ENCODE peak calls at places on chromosomes 12 and 14, in seven cellular contexts. One of them, this sample, is unnamed.

GRCh38 chr12:116360579-116361403 is 83.3 kb upstream of the MED13L start:
- DNase-seq in left ventricle myocardium inferior: no peak
- DNase-seq in choroid plexus epithelial cell: no peak
- DNase-seq in spleen: peak
- DNase-seq in tibial artery: no peak
- DNase-seq in body of pancreas: no peak
- DNase-seq in GM12864: no peak
- DNase-seq in this sample: no peak

GRCh38 chr12:93894391-93895095 is 217.4 kb downstream of the CRADD start:
- DNase-seq in left ventricle myocardium inferior: peak
- DNase-seq in choroid plexus epithelial cell: peak
- DNase-seq in spleen: peak
- DNase-seq in tibial artery: peak
- DNase-seq in body of pancreas: peak
- DNase-seq in GM12864: no peak
- DNase-seq in this sample: no peak

GRCh38 chr12:64691227-64691792 is 67.9 kb downstream of the GNS start:
- DNase-seq in left ventricle myocardium inferior: no peak
- DNase-seq in choroid plexus epithelial cell: no peak
- DNase-seq in spleen: no peak
- DNase-seq in tibial artery: peak
- DNase-seq in body of pancreas: no peak
- DNase-seq in GM12864: no peak
- DNase-seq in this sample: no peak

GRCh38 chr12:56007892-56008471 is 10.9 kb downstream of the SUOX start:
- DNase-seq in left ventricle myocardium inferior: no peak
- DNase-seq in choroid plexus epithelial cell: peak
- DNase-seq in spleen: no peak
- DNase-seq in tibial artery: peak
- DNase-seq in body of pancreas: no peak
- DNase-seq in GM12864: no peak
- DNase-seq in this sample: no peak

GRCh38 chr12:43812926-43813325 is 6.8 kb upstream of the TWF1 start:
- DNase-seq in left ventricle myocardium inferior: no peak
- DNase-seq in choroid plexus epithelial cell: no peak
- DNase-seq in spleen: no peak
- DNase-seq in tibial artery: no peak
- DNase-seq in body of pancreas: no peak
- DNase-seq in GM12864: no peak
- DNase-seq in this sample: no peak

GRCh38 chr12:70849265-70849960 is 71.1 kb downstream of the PTPRR start:
- DNase-seq in left ventricle myocardium inferior: no peak
- DNase-seq in choroid plexus epithelial cell: peak
- DNase-seq in spleen: no peak
- DNase-seq in tibial artery: no peak
- DNase-seq in body of pancreas: no peak
- DNase-seq in GM12864: no peak
- DNase-seq in this sample: no peak

GRCh38 chr14:53979141-53979673 is 22.6 kb upstream of the BMP4 start:
- DNase-seq in left ventricle myocardium inferior: no peak
- DNase-seq in choroid plexus epithelial cell: no peak
- DNase-seq in spleen: no peak
- DNase-seq in tibial artery: no peak
- DNase-seq in body of pancreas: no peak
- DNase-seq in GM12864: no peak
- DNase-seq in this sample: no peak

GRCh38 chr12:22163594-22163993 is 117.6 kb downstream of the CMAS start:
- DNase-seq in left ventricle myocardium inferior: no peak
- DNase-seq in choroid plexus epithelial cell: no peak
- DNase-seq in spleen: no peak
- DNase-seq in tibial artery: no peak
- DNase-seq in body of pancreas: no peak
- DNase-seq in GM12864: no peak
- DNase-seq in this sample: no peak

GRCh38 chr12:110249105-110249504 is 31.9 kb upstream of the ATP2A2 start:
- DNase-seq in left ventricle myocardium inferior: no peak
- DNase-seq in choroid plexus epithelial cell: no peak
- DNase-seq in spleen: no peak
- DNase-seq in tibial artery: no peak
- DNase-seq in body of pancreas: no peak
- DNase-seq in GM12864: no peak
- DNase-seq in this sample: no peak

GRCh38 chr14:96478119-96478518 is 24.1 kb upstream of the PAPOLA start:
- DNase-seq in left ventricle myocardium inferior: no peak
- DNase-seq in choroid plexus epithelial cell: no peak
- DNase-seq in spleen: no peak
- DNase-seq in tibial artery: no peak
- DNase-seq in body of pancreas: no peak
- DNase-seq in GM12864: no peak
- DNase-seq in this sample: no peak

GRCh38 chr12:54526800-54527630 is 22.4 kb upstream of the PDE1B start:
- DNase-seq in left ventricle myocardium inferior: peak
- DNase-seq in choroid plexus epithelial cell: peak
- DNase-seq in spleen: no peak
- DNase-seq in tibial artery: no peak
- DNase-seq in body of pancreas: no peak
- DNase-seq in GM12864: no peak
- DNase-seq in this sample: no peak

GRCh38 chr12:131843527-131843926 is 15.3 kb downstream of the MMP17 start:
- DNase-seq in left ventricle myocardium inferior: no peak
- DNase-seq in choroid plexus epithelial cell: no peak
- DNase-seq in spleen: no peak
- DNase-seq in tibial artery: no peak
- DNase-seq in body of pancreas: no peak
- DNase-seq in GM12864: no peak
- DNase-seq in this sample: no peak

GRCh38 chr12:49662998-49663843 is 39.9 kb downstream of the PRPF40B start:
- DNase-seq in left ventricle myocardium inferior: peak
- DNase-seq in choroid plexus epithelial cell: peak
- DNase-seq in spleen: peak
- DNase-seq in tibial artery: peak
- DNase-seq in body of pancreas: peak
- DNase-seq in GM12864: peak
- DNase-seq in this sample: no peak

GRCh38 chr12:120584343-120585149 is 3.3 kb upstream of the POP5 start:
- DNase-seq in left ventricle myocardium inferior: peak
- DNase-seq in choroid plexus epithelial cell: no peak
- DNase-seq in spleen: peak
- DNase-seq in tibial artery: peak
- DNase-seq in body of pancreas: peak
- DNase-seq in GM12864: no peak
- DNase-seq in this sample: no peak

GRCh38 chr12:143964-144649 is 69.8 kb downstream of the SLC6A12 start:
- DNase-seq in left ventricle myocardium inferior: no peak
- DNase-seq in choroid plexus epithelial cell: no peak
- DNase-seq in spleen: no peak
- DNase-seq in tibial artery: no peak
- DNase-seq in body of pancreas: no peak
- DNase-seq in GM12864: no peak
- DNase-seq in this sample: no peak

GRCh38 chr14:83196235-83196634 is 1662.6 kb upstream of the SEL1L start:
- DNase-seq in left ventricle myocardium inferior: no peak
- DNase-seq in choroid plexus epithelial cell: peak
- DNase-seq in spleen: no peak
- DNase-seq in tibial artery: no peak
- DNase-seq in body of pancreas: no peak
- DNase-seq in GM12864: no peak
- DNase-seq in this sample: no peak

GRCh38 chr14:104968541-104969401 is 9.4 kb downstream of the AHNAK2 start:
- DNase-seq in left ventricle myocardium inferior: no peak
- DNase-seq in choroid plexus epithelial cell: peak
- DNase-seq in spleen: peak
- DNase-seq in tibial artery: peak
- DNase-seq in body of pancreas: no peak
- DNase-seq in GM12864: no peak
- DNase-seq in this sample: no peak

GRCh38 chr14:61250063-61250462 is 31.1 kb downstream of the TMEM30B start:
- DNase-seq in left ventricle myocardium inferior: no peak
- DNase-seq in choroid plexus epithelial cell: no peak
- DNase-seq in spleen: no peak
- DNase-seq in tibial artery: no peak
- DNase-seq in body of pancreas: no peak
- DNase-seq in GM12864: no peak
- DNase-seq in this sample: no peak

GRCh38 chr12:64639466-64639865 is 29.2 kb downstream of the RASSF3 start:
- DNase-seq in left ventricle myocardium inferior: no peak
- DNase-seq in choroid plexus epithelial cell: no peak
- DNase-seq in spleen: no peak
- DNase-seq in tibial artery: no peak
- DNase-seq in body of pancreas: no peak
- DNase-seq in GM12864: no peak
- DNase-seq in this sample: no peak

GRCh38 chr12:53172352-53172751 is 8.2 kb upstream of the ZNF740 start:
- DNase-seq in left ventricle myocardium inferior: no peak
- DNase-seq in choroid plexus epithelial cell: peak
- DNase-seq in spleen: no peak
- DNase-seq in tibial artery: no peak
- DNase-seq in body of pancreas: no peak
- DNase-seq in GM12864: no peak
- DNase-seq in this sample: no peak

GRCh38 chr12:121741743-121742142 is 29.2 kb downstream of the TMEM120B start:
- DNase-seq in left ventricle myocardium inferior: no peak
- DNase-seq in choroid plexus epithelial cell: no peak
- DNase-seq in spleen: no peak
- DNase-seq in tibial artery: no peak
- DNase-seq in body of pancreas: no peak
- DNase-seq in GM12864: no peak
- DNase-seq in this sample: no peak

GRCh38 chr14:76133103-76133502 is 18.6 kb upstream of the GPATCH2L start:
- DNase-seq in left ventricle myocardium inferior: no peak
- DNase-seq in choroid plexus epithelial cell: peak
- DNase-seq in spleen: no peak
- DNase-seq in tibial artery: no peak
- DNase-seq in body of pancreas: no peak
- DNase-seq in GM12864: no peak
- DNase-seq in this sample: no peak

GRCh38 chr14:28751467-28752058 is 15.0 kb upstream of the FOXG1 start:
- DNase-seq in left ventricle myocardium inferior: no peak
- DNase-seq in choroid plexus epithelial cell: peak
- DNase-seq in spleen: no peak
- DNase-seq in tibial artery: no peak
- DNase-seq in body of pancreas: peak
- DNase-seq in GM12864: peak
- DNase-seq in this sample: no peak

DNA sequence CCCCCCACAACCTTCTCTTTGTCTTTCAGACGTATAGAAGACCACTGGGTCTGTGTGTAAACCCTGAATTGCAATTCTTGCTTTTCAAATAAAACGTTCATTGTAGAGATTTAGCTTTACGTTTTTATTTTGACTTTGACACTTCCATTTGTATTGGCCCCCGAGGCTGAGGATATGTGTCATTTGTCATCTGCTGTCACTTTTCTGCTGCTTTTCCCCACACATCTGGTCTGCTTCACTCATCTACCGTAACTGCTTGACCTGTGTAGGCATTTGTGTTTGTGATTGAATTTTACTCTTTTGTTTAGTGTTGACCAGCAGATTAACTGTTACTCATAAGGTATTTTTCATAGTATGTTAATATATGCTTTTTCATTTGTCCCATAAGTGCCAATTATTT is 157.2 kb upstream of the SYT10 start:
- DNase-seq in left ventricle myocardium inferior: no peak
- DNase-seq in choroid plexus epithelial cell: no peak
- DNase-seq in spleen: no peak
- DNase-seq in tibial artery: no peak
- DNase-seq in body of pancreas: no peak
- DNase-seq in GM12864: no peak
- DNase-seq in this sample: no peak
- TF ChIP-seq CTCF in left ventricle myocardium inferior: no peak
- TF ChIP-seq CTCF in choroid plexus epithelial cell: no peak
- TF ChIP-seq CTCF in spleen: no peak
- TF ChIP-seq CTCF in tibial artery: no peak
- TF ChIP-seq CTCF in body of pancreas: no peak
- TF ChIP-seq CTCF in GM12864: no peak
- TF ChIP-seq CTCF in this sample: no peak

GRCh38 chr14:73741386-73741875 is 27.2 kb upstream of the PNMA1 start:
- DNase-seq in left ventricle myocardium inferior: peak
- DNase-seq in choroid plexus epithelial cell: peak
- DNase-seq in spleen: peak
- DNase-seq in tibial artery: peak
- DNase-seq in body of pancreas: peak
- DNase-seq in GM12864: no peak
- DNase-seq in this sample: no peak
- H3K4me3 ChIP-seq in left ventricle myocardium inferior: peak
- H3K4me3 ChIP-seq in choroid plexus epithelial cell: peak
- H3K4me3 ChIP-seq in spleen: peak
- H3K4me3 ChIP-seq in tibial artery: peak
- H3K4me3 ChIP-seq in body of pancreas: no peak
- H3K4me3 ChIP-seq in GM12864: peak
- H3K4me3 ChIP-seq in this sample: peak

DNA sequence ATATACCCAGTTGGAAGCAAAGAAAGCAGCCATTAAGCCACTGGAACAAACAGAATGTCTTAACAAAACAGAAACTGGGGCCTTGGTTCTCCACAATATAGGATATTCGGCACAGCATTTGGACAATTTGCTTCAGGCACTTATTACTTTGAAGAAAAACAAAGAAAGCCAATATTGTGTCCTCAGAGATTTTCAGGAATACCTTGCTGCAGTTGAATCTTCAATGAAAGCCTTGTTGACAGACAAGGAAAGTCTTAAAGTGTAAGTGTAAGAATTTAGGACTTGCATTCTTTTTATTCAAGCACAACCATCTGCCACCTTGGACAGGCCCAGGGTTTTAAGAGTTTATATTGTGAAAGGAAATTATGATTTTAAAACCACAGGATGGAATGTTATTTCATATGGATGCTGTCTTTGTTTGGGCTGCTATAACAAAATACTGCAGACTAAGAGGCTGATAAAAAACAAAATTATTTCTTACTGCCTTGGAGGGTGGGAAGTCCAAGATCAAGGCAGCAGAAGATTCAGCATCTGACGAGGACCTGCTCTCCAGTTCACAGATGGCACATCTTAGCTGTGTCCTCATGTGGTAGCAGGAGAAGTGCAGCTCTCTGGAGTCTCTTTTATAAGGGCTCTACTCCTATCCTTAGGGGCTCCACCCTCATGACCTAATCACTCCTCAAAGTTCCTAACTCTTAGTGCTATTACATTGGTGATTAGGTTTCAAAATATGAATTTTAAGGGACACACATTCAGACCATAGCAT is 197.0 kb downstream of the SYNE2 start:
- DNase-seq in left ventricle myocardium inferior: no peak
- DNase-seq in choroid plexus epithelial cell: no peak
- DNase-seq in spleen: no peak
- DNase-seq in tibial artery: no peak
- DNase-seq in body of pancreas: no peak
- DNase-seq in GM12864: no peak
- DNase-seq in this sample: no peak
- TF ChIP-seq CTCF in left ventricle myocardium inferior: no peak
- TF ChIP-seq CTCF in choroid plexus epithelial cell: no peak
- TF ChIP-seq CTCF in spleen: no peak
- TF ChIP-seq CTCF in tibial artery: no peak
- TF ChIP-seq CTCF in body of pancreas: no peak
- TF ChIP-seq CTCF in GM12864: no peak
- TF ChIP-seq CTCF in this sample: no peak

DNA sequence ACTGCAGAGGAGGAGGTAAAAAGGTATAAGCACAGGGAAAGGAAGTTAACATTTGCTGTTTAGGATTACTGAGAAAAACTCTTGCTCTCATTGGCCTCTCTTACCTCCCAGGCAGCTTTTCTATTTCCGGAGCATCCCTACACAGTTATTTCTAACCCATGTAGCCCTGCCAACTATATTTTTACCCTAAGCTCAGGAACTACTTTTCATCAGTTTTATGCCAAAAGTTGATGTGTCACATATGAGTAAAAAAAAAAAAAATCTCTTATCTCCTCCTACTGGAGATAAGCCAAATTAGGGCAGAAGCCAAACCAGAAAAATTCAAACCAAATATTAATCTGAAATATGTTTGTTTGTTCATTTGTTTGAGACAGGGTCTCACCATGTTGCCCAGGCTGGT is 34.4 kb upstream of the PSMA6 start:
- DNase-seq in left ventricle myocardium inferior: no peak
- DNase-seq in choroid plexus epithelial cell: peak
- DNase-seq in spleen: no peak
- DNase-seq in tibial artery: no peak
- DNase-seq in body of pancreas: no peak
- DNase-seq in GM12864: no peak
- DNase-seq in this sample: no peak
- H3K4me3 ChIP-seq in left ventricle myocardium inferior: no peak
- H3K4me3 ChIP-seq in choroid plexus epithelial cell: no peak
- H3K4me3 ChIP-seq in spleen: no peak
- H3K4me3 ChIP-seq in tibial artery: no peak
- H3K4me3 ChIP-seq in body of pancreas: no peak
- H3K4me3 ChIP-seq in GM12864: no peak
- H3K4me3 ChIP-seq in this sample: no peak